ENCODE peak calls at places on chromosome 18, in five cellular contexts. One of them, this sample, is unnamed.
A peak's percentile ranks its signal among the peaks of the same experiment; 100 is the strongest.

GRCh38 chr18:11826836-11827235 is 24.4 kb upstream of the CHMP1B start:
- DNase-seq in fibroblast of gingiva: no peak
- DNase-seq in OCI-LY7: peak; percentile 7
- DNase-seq in ACHN: no peak
- DNase-seq in aorta: no peak
- DNase-seq in this sample: no peak

GRCh38 chr18:13245481-13246000 is 27.0 kb downstream of the LDLRAD4 start:
- DNase-seq in fibroblast of gingiva: no peak
- DNase-seq in OCI-LY7: no peak
- DNase-seq in ACHN: no peak
- DNase-seq in aorta: no peak
- DNase-seq in this sample: no peak

GRCh38 chr18:28045176-28045810 is 131.6 kb downstream of the CDH2 start:
- DNase-seq in fibroblast of gingiva: peak; percentile 20
- DNase-seq in OCI-LY7: no peak
- DNase-seq in ACHN: peak; percentile 79
- DNase-seq in aorta: no peak
- DNase-seq in this sample: no peak

GRCh38 chr18:9147440-9148238 is 11.1 kb downstream of the ANKRD12 start:
- DNase-seq in fibroblast of gingiva: peak; percentile 72
- DNase-seq in OCI-LY7: peak; percentile 80
- DNase-seq in ACHN: peak; percentile 69
- DNase-seq in aorta: no peak
- DNase-seq in this sample: peak; percentile 38

GRCh38 chr18:2981212-2981728 is 31.7 kb downstream of the LPIN2 start:
- DNase-seq in fibroblast of gingiva: peak; percentile 85
- DNase-seq in OCI-LY7: peak; percentile 29
- DNase-seq in ACHN: peak; percentile 79
- DNase-seq in aorta: no peak
- DNase-seq in this sample: peak; percentile 30

GRCh38 chr18:63262369-63263335 is 56.9 kb downstream of the BCL2 start:
- DNase-seq in fibroblast of gingiva: no peak
- DNase-seq in OCI-LY7: no peak
- DNase-seq in ACHN: no peak
- DNase-seq in aorta: peak; percentile 72
- DNase-seq in this sample: no peak

GRCh38 chr18:34224423-34225217 is at the start of gene NOL4:
- DNase-seq in fibroblast of gingiva: no peak
- DNase-seq in OCI-LY7: no peak
- DNase-seq in ACHN: peak; percentile 20
- DNase-seq in aorta: peak; percentile 87
- DNase-seq in this sample: no peak

GRCh38 chr18:8699948-8700347 is 5.4 kb upstream of the MTCL1 start:
- DNase-seq in fibroblast of gingiva: peak; percentile 76
- DNase-seq in OCI-LY7: no peak
- DNase-seq in ACHN: no peak
- DNase-seq in aorta: no peak
- DNase-seq in this sample: no peak

GRCh38 chr18:31983020-31983419 is 35.6 kb upstream of the RNF125 start:
- DNase-seq in fibroblast of gingiva: no peak
- DNase-seq in OCI-LY7: no peak
- DNase-seq in ACHN: no peak
- DNase-seq in aorta: no peak
- DNase-seq in this sample: no peak

GRCh38 chr18:78979058-78979680 is 449 bp upstream of the SALL3 start:
- DNase-seq in fibroblast of gingiva: no peak
- DNase-seq in OCI-LY7: no peak
- DNase-seq in ACHN: no peak
- DNase-seq in aorta: no peak
- DNase-seq in this sample: no peak

GRCh38 chr18:60215432-60215831 is 157.1 kb downstream of the MC4R start:
- DNase-seq in fibroblast of gingiva: no peak
- DNase-seq in OCI-LY7: no peak
- DNase-seq in ACHN: no peak
- DNase-seq in aorta: no peak
- DNase-seq in this sample: no peak

GRCh38 chr18:58336605-58337004 is 292.3 kb downstream of the ALPK2 start:
- DNase-seq in fibroblast of gingiva: no peak
- DNase-seq in OCI-LY7: no peak
- DNase-seq in ACHN: no peak
- DNase-seq in aorta: no peak
- DNase-seq in this sample: no peak

This sample was measured in HTR-8/SVneo.